ENCODE peak calls at places on chromosome 19, in eight cellular contexts. W is uterus, R is Peyer's patch, Q is heart left ventricle, I is tibial nerve, G is GM23338, M is psoas muscle, V is stomach. D is an unnamed sample.
A peak's percentile ranks its signal among the peaks of the same experiment; 100 is the strongest.

GRCh38 chr19:48458016-48458415 is 2.6 kb downstream of the KCNJ14 start:
- DNase-seq in V (no peak), W (no peak), G (no peak), I (no peak), M (no peak), Q (no peak), R (no peak), D (no peak)

GRCh38 chr19:13865578-13866462 is 11.1 kb upstream of the NANOS3 start:
- DNase-seq in Q (no peak), G (no peak), V (no peak), I (no peak), W (no peak), R (no peak), M (peak; percentile 57), D (peak; percentile 39)

GRCh38 chr19:45097776-45098520 is 5.0 kb downstream of the PPP1R37 start:
- DNase-seq in Q (no peak), R (peak; percentile 82), G (no peak), M (peak; percentile 90), I (no peak), V (peak; percentile 51), W (peak; percentile 50), D (peak; percentile 48)

GRCh38 chr19:45074744-45075143 is 1.5 kb downstream of the ZNF296 start:
- DNase-seq in R (no peak), G (peak; percentile 62), I (no peak), M (no peak), V (no peak), W (no peak), Q (no peak), D (no peak)

GRCh38 chr19:38664503-38665211 is 17.2 kb downstream of the ACTN4 start:
- DNase-seq in Q (peak; percentile 40), R (no peak), I (no peak), G (no peak), M (peak; percentile 57), V (no peak), W (no peak), D (no peak)

GRCh38 chr19:46890423-46891170 is 29.8 kb downstream of the ARHGAP35 start:
- DNase-seq in W (no peak), I (no peak), G (no peak), V (no peak), M (no peak), R (peak; percentile 67), Q (no peak), D (peak; percentile 45)

GRCh38 chr19:16202320-16203255 is 4.9 kb downstream of the AP1M1 start:
- DNase-seq in W (no peak), M (no peak), R (peak; percentile 30), G (no peak), Q (no peak), I (no peak), V (no peak), D (no peak)

GRCh38 chr19:19691683-19692082 is 23.0 kb downstream of the ZNF101 start:
- DNase-seq in V (no peak), I (no peak), Q (no peak), M (no peak), G (no peak), W (no peak), R (no peak), D (no peak)

GRCh38 chr19:58154287-58154678 is 3.7 kb upstream of the ZNF329 start:
- DNase-seq in M (peak; percentile 57), R (no peak), V (peak; percentile 26), W (peak; percentile 25), G (peak; percentile 46), I (no peak), Q (peak; percentile 41), D (peak; percentile 35)

GRCh38 chr19:19405919-19406877 is 723 bp downstream of the GATAD2A start:
- DNase-seq in W (peak; percentile 43), V (peak; percentile 49), M (peak; percentile 72), I (no peak), R (peak; percentile 70), Q (peak; percentile 72), G (peak; percentile 83), D (peak; percentile 59)

GRCh38 chr19:15161028-15161984 is 39.5 kb downstream of the NOTCH3 start:
- DNase-seq in G (peak; percentile 38), V (no peak), W (no peak), I (no peak), Q (no peak), M (no peak), R (peak; percentile 50), D (no peak)

GRCh38 chr19:40281381-40282208 is 3.5 kb downstream of the AKT2 start:
- DNase-seq in I (no peak), V (no peak), Q (no peak), W (no peak), R (no peak), G (no peak), M (no peak), D (no peak)

GRCh38 chr19:55536366-55536765 is 567 bp downstream of the SBK2 start:
- DNase-seq in I (no peak), G (no peak), W (no peak), Q (no peak), M (no peak), V (no peak), R (no peak), D (no peak)

GRCh38 chr19:966481-967088 is 17.6 kb upstream of the WDR18 start:
- DNase-seq in V (no peak), G (no peak), R (no peak), I (no peak), W (no peak), M (no peak), Q (no peak), D (no peak)

GRCh38 chr19:50199254-50199545 is 4.2 kb upstream of the MYH14 start:
- DNase-seq in V (peak; percentile 46), R (no peak), I (no peak), M (no peak), G (no peak), Q (no peak), W (no peak), D (no peak)
- H3K4me3 ChIP-seq in V (no peak overlapping the region), R (no peak overlapping the region), I (no peak overlapping the region), M (no peak overlapping the region), G (no peak overlapping the region), Q (no peak overlapping the region), W (no peak overlapping the region), D (no peak overlapping the region)

GRCh38 chr19:17202713-17203112 is 12.4 kb upstream of the USE1 start:
- DNase-seq in V (no peak), Q (no peak), G (no peak), R (no peak), M (no peak), W (no peak), I (no peak), D (no peak)

GRCh38 chr19:17202249-17202648 is 12.9 kb upstream of the USE1 start:
- DNase-seq in Q (no peak), G (peak; percentile 52), V (no peak), W (no peak), I (no peak), M (no peak), R (no peak), D (no peak)

GRCh38 chr19:17209126-17210036 is 5.8 kb upstream of the USE1 start:
- DNase-seq in M (no peak), Q (no peak), R (peak; percentile 77), V (peak; percentile 30), G (peak; percentile 99), W (no peak), I (no peak), D (peak; percentile 39)

GRCh38 chr19:17206736-17207581 is 8.2 kb upstream of the USE1 start:
- DNase-seq in V (no peak), G (no peak), R (no peak), I (no peak), Q (no peak), M (no peak), W (no peak), D (no peak)

DNA sequence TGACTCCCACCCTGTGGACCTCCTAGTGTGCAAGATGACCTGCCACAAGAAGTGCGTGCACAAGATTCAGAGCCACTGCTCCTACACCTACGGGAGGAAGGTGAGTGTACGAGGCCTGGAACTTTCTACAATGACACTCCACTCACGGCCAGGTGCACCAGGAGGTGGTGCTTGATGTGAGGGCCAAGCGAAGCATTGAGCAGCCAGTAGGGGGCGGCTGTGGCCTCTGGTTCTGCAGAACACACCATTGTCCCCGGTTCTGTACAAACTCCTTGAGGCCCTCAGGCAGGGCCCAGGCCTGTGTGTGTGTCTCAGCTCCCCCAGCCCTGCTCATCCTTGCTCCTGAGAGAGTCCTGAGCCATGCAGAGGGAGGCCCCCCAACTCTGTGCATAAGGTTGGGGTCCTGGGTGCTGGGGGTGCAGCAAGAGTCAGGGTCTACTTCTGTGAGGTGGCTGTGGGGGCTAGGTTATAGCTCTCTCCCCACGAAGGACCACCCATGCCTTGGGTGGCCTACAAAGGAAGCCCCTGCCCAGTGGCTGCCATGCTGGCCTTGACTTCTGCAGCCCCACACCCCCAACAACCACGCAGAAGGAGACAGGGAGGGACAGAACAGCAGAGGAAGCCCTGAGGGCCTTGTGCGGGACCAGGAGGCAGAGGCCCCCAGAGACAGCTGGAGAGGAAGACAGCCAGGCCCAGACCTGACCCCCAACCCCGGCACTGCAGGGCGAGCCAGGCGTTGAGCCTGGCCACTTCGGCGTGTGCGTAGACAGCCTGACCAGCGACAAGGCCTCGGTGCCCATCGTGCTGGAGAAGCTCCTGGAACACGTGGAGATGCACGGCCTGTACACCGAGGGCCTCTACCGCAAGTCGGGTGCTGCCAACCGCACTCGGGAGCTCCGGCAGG is 9.7 kb upstream of the USE1 start:
- DNase-seq in W (peak; percentile 53), M (peak; percentile 76), V (peak; percentile 84), G (peak; percentile 90), R (peak; percentile 89), Q (peak; percentile 56), I (no peak), D (peak; percentile 75)
- TF ChIP-seq CTCF in W (peak; percentile 67), M (peak; percentile 56), V (peak; percentile 74), G (peak; percentile 94), R (peak; percentile 84), Q (peak; percentile 61), I (peak; percentile 80), D (peak; percentile 60)

GRCh38 chr19:35042056-35042730 is 672 bp downstream of the HPN start:
- DNase-seq in W (no peak), R (no peak), Q (no peak), V (peak; percentile 47), I (no peak), M (peak; percentile 67), G (no peak), D (no peak)
- H3K4me1 ChIP-seq in W (no peaks in the 10 kb centered on the region), R (peaks cover 38% of the 10 kb centered on the region), Q (peaks cover 43% of the 10 kb centered on the region), V (peaks cover 74% of the 10 kb centered on the region), I (peaks cover 3% of the 10 kb centered on the region), M (peaks cover 69% of the 10 kb centered on the region), G (peaks cover 44% of the 10 kb centered on the region), D (no peaks in the 10 kb centered on the region)

DNA sequence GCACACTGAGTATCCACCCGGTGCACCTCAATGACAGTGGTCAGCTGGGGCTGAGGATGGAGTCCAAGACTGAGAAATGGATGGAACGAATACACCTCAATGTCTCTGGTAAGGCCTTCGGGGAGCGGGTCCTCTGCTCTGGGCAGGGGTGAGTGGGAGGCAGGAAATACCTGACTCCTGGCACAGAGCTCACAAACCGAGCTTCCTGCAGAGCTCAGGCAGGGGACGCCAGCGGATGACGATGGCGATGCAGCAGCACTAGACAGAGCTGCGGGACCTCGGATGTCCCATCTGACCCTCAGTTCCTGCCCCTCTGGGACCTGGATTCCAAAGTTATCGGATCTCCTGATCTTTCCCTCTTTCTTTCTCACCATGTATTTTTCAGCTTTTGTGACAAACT is 3.8 kb downstream of the CD22 start:
- DNase-seq in R (peak; percentile 78), Q (no peak), W (no peak), G (peak; percentile 12), I (no peak), V (no peak), M (no peak), D (no peak)
- H3K4me3 ChIP-seq in R (peak overlapping the region; percentile 20), Q (no peak overlapping the region), W (no peak overlapping the region), G (no peak overlapping the region), I (no peak overlapping the region), V (no peak overlapping the region), M (no peak overlapping the region), D (no peak overlapping the region)

GRCh38 chr19:11321206-11322126 is 18.0 kb downstream of the RAB3D start:
- DNase-seq in G (peak; percentile 48), M (no peak), W (no peak), I (no peak), V (no peak), Q (no peak), R (no peak), D (no peak)
- TF ChIP-seq CTCF in G (peak; percentile 57), M (no peak), W (no peak), I (no peak), V (no peak), Q (no peak), R (no peak), D (no peak)

D was measured in colonic mucosa.